ENCODE peak calls at places on chromosomes 7 and 10, in nine cellular contexts. C is BJ; L is fibroblast of lung; I is stomach; H is HL-60; X is CD8-positive, alpha-beta T cell; J is heart right ventricle; P is GM23338; N is mucosa of descending colon. D is an unnamed sample.

GRCh38 chr7:108247646-108248045 is 117.5 kb upstream of the LAMB4 start:
- DNase-seq in C (no peak), L (no peak), I (no peak), H (no peak), X (no peak), J (no peak), P (no peak), N (no peak), D (no peak)

GRCh38 chr7:36145686-36146085 is 7.4 kb upstream of the EEPD1 start:
- DNase-seq in C (no peak), L (no peak), I (no peak), H (no peak), X (no peak), J (no peak), P (no peak), N (no peak), D (no peak)

GRCh38 chr7:40305229-40305628 is 170.4 kb downstream of the SUGCT start:
- DNase-seq in C (no peak), L (no peak), I (no peak), H (no peak), X (no peak), J (no peak), P (no peak), N (no peak), D (no peak)

GRCh38 chr10:18582803-18583202 is 68.6 kb downstream of the NSUN6 start:
- DNase-seq in C (no peak), L (no peak), I (no peak), H (peak), X (no peak), J (no peak), P (no peak), N (no peak), D (peak)

GRCh38 chr7:7761974-7762769 is 43.8 kb upstream of the RPA3 start:
- DNase-seq in C (no peak), L (peak), I (no peak), H (no peak), X (no peak), J (no peak), P (no peak), N (no peak), D (peak)

GRCh38 chr10:24957624-24958435 is 5.4 kb upstream of the PRTFDC1 start:
- DNase-seq in C (peak), L (peak), I (no peak), H (no peak), X (no peak), J (peak), P (no peak), N (no peak), D (peak)

GRCh38 chr7:66597472-66597871 is 31.2 kb upstream of the KCTD7 start:
- DNase-seq in C (no peak), L (no peak), I (no peak), H (no peak), X (no peak), J (no peak), P (no peak), N (no peak), D (no peak)

GRCh38 chr10:101323495-101323894 is 30.5 kb upstream of the BTRC start:
- DNase-seq in C (no peak), L (no peak), I (no peak), H (no peak), X (no peak), J (no peak), P (peak), N (no peak), D (no peak)

GRCh38 chr10:113957013-113957412 is 86.7 kb upstream of the ADRB1 start:
- DNase-seq in C (peak), L (peak), I (no peak), H (no peak), X (no peak), J (no peak), P (no peak), N (no peak), D (peak)

GRCh38 chr7:134255814-134256213 is 60.9 kb downstream of the SLC35B4 start:
- DNase-seq in C (no peak), L (no peak), I (no peak), H (no peak), X (no peak), J (no peak), P (peak), N (no peak), D (no peak)

GRCh38 chr7:158073845-158074840 is 513.5 kb downstream of the PTPRN2 start:
- DNase-seq in C (no peak), L (no peak), I (no peak), H (no peak), X (no peak), J (no peak), P (no peak), N (no peak), D (no peak)

GRCh38 chr10:25334445-25334844 is 159.6 kb downstream of the GPR158 start:
- DNase-seq in C (no peak), L (no peak), I (no peak), H (no peak), X (no peak), J (no peak), P (no peak), N (no peak), D (no peak)

GRCh38 chr7:121392277-121393004 is 3.7 kb downstream of the FAM3C start:
- DNase-seq in C (no peak), L (no peak), I (no peak), H (no peak), X (no peak), J (no peak), P (no peak), N (no peak), D (no peak)

GRCh38 chr10:132057191-132057681 is 8.5 kb upstream of the JAKMIP3 start:
- DNase-seq in C (no peak), L (no peak), I (no peak), H (no peak), X (no peak), J (no peak), P (no peak), N (no peak), D (no peak)

GRCh38 chr10:42933454-42934340 is 143.2 kb upstream of the RET start:
- DNase-seq in C (no peak), L (no peak), I (peak), H (no peak), X (peak), J (peak), P (peak), N (no peak), D (peak)

GRCh38 chr7:119223930-119224329 is 999.4 kb downstream of the ANKRD7 start:
- DNase-seq in C (no peak), L (no peak), I (no peak), H (no peak), X (no peak), J (no peak), P (no peak), N (no peak), D (no peak)

GRCh38 chr7:73706122-73707044 is 13.1 kb downstream of the STX1A start:
- DNase-seq in C (no peak), L (no peak), I (no peak), H (no peak), X (no peak), J (no peak), P (no peak), N (no peak), D (peak)

GRCh38 chr10:16811292-16811691 is 5.9 kb downstream of the RSU1 start:
- DNase-seq in C (no peak), L (no peak), I (no peak), H (no peak), X (no peak), J (no peak), P (no peak), N (no peak), D (no peak)

GRCh38 chr10:25336330-25336729 is 161.5 kb downstream of the GPR158 start:
- DNase-seq in C (no peak), L (no peak), I (no peak), H (no peak), X (no peak), J (no peak), P (no peak), N (no peak), D (no peak)

GRCh38 chr7:92988051-92988450 is 129.7 kb downstream of the SAMD9 start:
- DNase-seq in C (no peak), L (peak), I (no peak), H (no peak), X (no peak), J (no peak), P (peak), N (no peak), D (peak)

GRCh38 chr7:100266576-100267354 is 40.7 kb upstream of the SPDYE3 start:
- DNase-seq in C (no peak), L (no peak), I (no peak), H (no peak), X (no peak), J (no peak), P (no peak), N (no peak), D (no peak)

GRCh38 chr10:49184642-49185111 is 3.5 kb downstream of the TMEM273 start:
- DNase-seq in C (no peak), L (no peak), I (no peak), H (peak), X (no peak), J (no peak), P (no peak), N (no peak), D (no peak)

GRCh38 chr7:2735744-2736143 is 47.7 kb downstream of the AMZ1 start:
- DNase-seq in C (no peak), L (no peak), I (peak), H (no peak), X (no peak), J (no peak), P (no peak), N (peak), D (no peak)

GRCh38 chr7:37371755-37372154 is 76.9 kb downstream of the ELMO1 start:
- DNase-seq in C (no peak), L (no peak), I (no peak), H (no peak), X (no peak), J (no peak), P (no peak), N (no peak), D (no peak)

GRCh38 chr10:99266383-99266782 is 30.7 kb upstream of the HPSE2 start:
- DNase-seq in C (no peak), L (no peak), I (no peak), H (no peak), X (no peak), J (no peak), P (no peak), N (no peak), D (no peak)

GRCh38 chr7:105878746-105879605 is 2.6 kb upstream of the ATXN7L1 start:
- DNase-seq in C (no peak), L (no peak), I (no peak), H (no peak), X (no peak), J (no peak), P (no peak), N (no peak), D (no peak)

GRCh38 chr10:101777085-101777856 is 1.4 kb upstream of the FGF8 start:
- DNase-seq in C (no peak), L (no peak), I (peak), H (no peak), X (no peak), J (no peak), P (no peak), N (no peak), D (no peak)

GRCh38 chr7:159197066-159197975 is 52.7 kb upstream of the VIPR2 start:
- DNase-seq in C (no peak), L (no peak), I (no peak), H (peak), X (peak), J (peak), P (peak), N (no peak), D (peak)

GRCh38 chr10:112754001-112754411 is 196.0 kb upstream of the TCF7L2 start:
- DNase-seq in C (no peak), L (peak), I (no peak), H (peak), X (no peak), J (no peak), P (no peak), N (no peak), D (peak)

GRCh38 chr7:133044722-133045473 is 37.0 kb downstream of the CHCHD3 start:
- DNase-seq in C (no peak), L (no peak), I (no peak), H (no peak), X (no peak), J (no peak), P (peak), N (no peak), D (peak)

GRCh38 chr7:137032436-137032835 is 164.0 kb downstream of the CHRM2 start:
- DNase-seq in C (no peak), L (no peak), I (no peak), H (no peak), X (no peak), J (no peak), P (no peak), N (no peak), D (no peak)

GRCh38 chr10:49164587-49165188 is 23.5 kb downstream of the TMEM273 start:
- DNase-seq in C (no peak), L (peak), I (no peak), H (peak), X (peak), J (peak), P (peak), N (no peak), D (peak)

GRCh38 chr7:107180378-107180777 is 11.6 kb downstream of the HBP1 start:
- DNase-seq in C (no peak), L (peak), I (peak), H (no peak), X (peak), J (no peak), P (no peak), N (no peak), D (peak)

GRCh38 chr10:86363833-86364511 is 2.6 kb downstream of the GRID1 start:
- DNase-seq in C (no peak), L (no peak), I (no peak), H (no peak), X (no peak), J (no peak), P (no peak), N (no peak), D (no peak)

GRCh38 chr7:128042027-128042426 is 10.8 kb upstream of the LRRC4 start:
- DNase-seq in C (no peak), L (no peak), I (no peak), H (no peak), X (no peak), J (no peak), P (no peak), N (no peak), D (no peak)

GRCh38 chr7:8384901-8385300 is 48.5 kb upstream of the NXPH1 start:
- DNase-seq in C (no peak), L (no peak), I (no peak), H (no peak), X (no peak), J (no peak), P (no peak), N (no peak), D (no peak)

GRCh38 chr10:4199196-4199595 is 414.2 kb upstream of the KLF6 start:
- DNase-seq in C (no peak), L (no peak), I (no peak), H (no peak), X (no peak), J (no peak), P (no peak), N (no peak), D (no peak)

GRCh38 chr10:77350711-77351119 is 286.9 kb downstream of the KCNMA1 start:
- DNase-seq in C (peak), L (peak), I (peak), H (no peak), X (no peak), J (no peak), P (no peak), N (peak), D (peak)

GRCh38 chr7:1230411-1231213 is 2.1 kb upstream of the UNCX start:
- DNase-seq in C (no peak), L (no peak), I (no peak), H (no peak), X (no peak), J (no peak), P (peak), N (peak), D (no peak)

GRCh38 chr7:98229991-98230745 is 18.9 kb downstream of the BHLHA15 start:
- DNase-seq in C (no peak), L (no peak), I (no peak), H (no peak), X (no peak), J (no peak), P (no peak), N (no peak), D (no peak)
- TF ChIP-seq CTCF in C (no peak), L (no peak), I (no peak), H (no peak), X (no peak), J (no peak), P (no peak), N (no peak), D (no peak)

GRCh38 chr10:117544729-117545140 is 2.2 kb downstream of the EMX2 start:
- DNase-seq in C (no peak), L (no peak), I (no peak), H (no peak), X (no peak), J (no peak), P (peak), N (no peak), D (no peak)
- H3K4me3 ChIP-seq in C (peak), L (no peak), I (peak), H (no peak), X (no peak), J (peak), P (peak), N (no peak), D (peak)

DNA sequence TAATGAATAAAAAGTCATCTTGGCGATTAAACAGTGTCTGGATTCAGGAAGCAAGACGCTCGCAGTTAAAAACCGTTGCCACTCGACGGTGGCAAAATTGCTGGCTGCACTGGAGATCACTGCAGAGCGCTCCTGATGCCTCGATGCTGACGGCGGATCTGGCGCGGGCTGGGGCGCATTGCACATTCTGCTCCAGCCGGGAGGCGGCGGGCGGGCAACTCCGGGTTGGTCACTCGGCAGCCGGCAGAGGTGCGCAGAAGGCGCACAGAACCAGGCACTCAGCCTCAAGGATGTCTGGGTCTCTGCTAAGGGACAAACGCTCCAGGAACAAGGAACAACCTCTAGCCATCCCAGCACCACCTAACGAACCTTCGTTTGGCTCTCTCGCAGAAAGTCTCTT is 254.5 kb downstream of the OTUD1 start:
- DNase-seq in C (no peak), L (no peak), I (no peak), H (no peak), X (no peak), J (no peak), P (peak), N (no peak), D (no peak)
- TF ChIP-seq CTCF in C (no peak), L (no peak), I (no peak), H (no peak), X (no peak), J (no peak), P (peak), N (no peak), D (no peak)

GRCh38 chr7:41976411-41976810 is 260.6 kb downstream of the GLI3 start:
- DNase-seq in C (no peak), L (no peak), I (no peak), H (no peak), X (no peak), J (no peak), P (no peak), N (no peak), D (no peak)

GRCh38 chr7:41974835-41975234 is 262.2 kb downstream of the GLI3 start:
- DNase-seq in C (no peak), L (no peak), I (no peak), H (no peak), X (no peak), J (no peak), P (peak), N (no peak), D (no peak)

GRCh38 chr7:41975854-41976253 is 261.2 kb downstream of the GLI3 start:
- DNase-seq in C (no peak), L (peak), I (no peak), H (no peak), X (no peak), J (no peak), P (no peak), N (no peak), D (peak)

GRCh38 chr7:41978858-41979257 is 258.2 kb downstream of the GLI3 start:
- DNase-seq in C (no peak), L (no peak), I (no peak), H (no peak), X (no peak), J (no peak), P (no peak), N (no peak), D (no peak)

DNA sequence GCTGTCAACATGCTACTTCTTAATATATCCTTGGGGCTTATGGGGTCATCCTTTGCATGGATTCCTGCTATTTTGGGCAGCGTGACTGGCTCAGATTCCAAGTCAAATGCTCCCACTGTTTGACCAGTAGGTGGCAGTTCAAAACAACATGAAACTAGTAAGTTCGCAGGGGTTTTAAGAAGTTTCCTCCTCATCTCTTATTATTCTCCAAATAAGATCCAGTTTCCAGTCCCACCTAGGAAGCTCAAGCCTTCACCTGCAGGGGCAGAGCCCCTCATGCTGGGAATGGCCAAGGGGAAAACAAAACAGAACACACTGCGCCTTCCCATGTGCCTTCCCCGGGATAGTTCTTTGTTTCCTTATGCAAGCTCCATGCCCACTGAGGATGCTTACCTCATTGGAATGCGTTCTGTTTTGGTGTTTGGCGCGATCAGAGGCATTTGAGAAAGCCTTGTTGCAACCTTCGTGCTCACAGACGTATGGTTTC is 259.8 kb downstream of the GLI3 start:
- DNase-seq in C (no peak), L (peak), I (no peak), H (peak), X (no peak), J (peak), P (peak), N (no peak), D (peak)
- H3K4me3 ChIP-seq in C (no peak), L (no peak), I (no peak), H (no peak), X (no peak), J (no peak), P (no peak), N (no peak), D (no peak)